ENCODE peak calls at places on chromosomes 2 and 18, in eight cellular contexts. G, N, I, M, D, F, O and E are unnamed samples.

GRCh38 chr2:112821142-112821541 is 15.4 kb downstream of the IL1B start:
- DNase-seq in F (peak), I (no peak), G (no peak), M (no peak), O (no peak), N (no peak), D (no peak), E (no peak)

GRCh38 chr2:9951272-9951521 is 296 bp upstream of the GRHL1 start:
- DNase-seq in N (no peak), I (no peak), O (no peak), D (no peak), F (no peak), G (no peak), M (no peak), E (no peak)

GRCh38 chr2:51698005-51698404 is 666.1 kb upstream of the NRXN1 start:
- DNase-seq in O (no peak), M (no peak), N (no peak), G (no peak), I (no peak), D (no peak), F (no peak), E (no peak)

GRCh38 chr2:135785032-135785431 is 43.4 kb downstream of the UBXN4 start:
- DNase-seq in I (no peak), M (peak), N (no peak), G (no peak), D (no peak), F (no peak), O (no peak), E (no peak)

GRCh38 chr18:77106331-77106730 is 26.3 kb downstream of the MBP start:
- DNase-seq in G (no peak), M (no peak), O (no peak), N (no peak), D (no peak), I (no peak), F (no peak), E (no peak)

GRCh38 chr18:62850619-62851306 is 135.4 kb downstream of the PHLPP1 start:
- DNase-seq in O (no peak), G (no peak), M (no peak), N (no peak), I (no peak), D (no peak), F (no peak), E (peak)

GRCh38 chr2:100959225-100959880 is 42.7 kb upstream of the RPL31 start:
- DNase-seq in F (no peak), O (no peak), M (peak), G (peak), D (no peak), N (no peak), I (no peak), E (peak)

GRCh38 chr2:8310557-8311455 is 371.1 kb upstream of the ID2 start:
- DNase-seq in M (no peak), F (no peak), O (no peak), G (no peak), N (no peak), I (no peak), D (no peak), E (no peak)

GRCh38 chr2:218448934-218449333 is 30.0 kb downstream of the VIL1 start:
- DNase-seq in N (peak), D (no peak), F (no peak), G (peak), O (no peak), I (no peak), M (peak), E (peak)

GRCh38 chr18:25535495-25535894 is 183.5 kb upstream of the ZNF521 start:
- DNase-seq in F (peak), M (no peak), G (no peak), N (no peak), I (no peak), D (no peak), O (no peak), E (no peak)

GRCh38 chr2:147463881-147464520 is 380.8 kb upstream of the ACVR2A start:
- DNase-seq in F (peak), G (no peak), O (no peak), D (no peak), M (no peak), I (no peak), N (no peak), E (no peak)